ENCODE peak calls at places on chromosomes 11 and 22, in eight cellular contexts. K is T-helper 2 cell, J is NCI-H69, V is cardiac septum, M is left colon, A is LHCN-M2, G is GM12865, O is cardiac muscle cell. B is an unnamed sample.

GRCh38 chr22:33109532-33110148 is 51.5 kb upstream of the SYN3 start:
- DNase-seq in K (no peak), J (no peak), V (no peak), M (no peak), A (no peak), G (no peak), O (no peak), B (peak)

GRCh38 chr22:42399315-42400271 is 32.6 kb downstream of the NFAM1 start:
- DNase-seq in K (no peak), J (peak), V (no peak), M (no peak), A (no peak), G (no peak), O (peak), B (no peak)

GRCh38 chr22:43501951-43502874 is 90.4 kb downstream of the MPPED1 start:
- DNase-seq in K (no peak), J (peak), V (no peak), M (peak), A (no peak), G (no peak), O (no peak), B (no peak)

GRCh38 chr11:96204721-96205459 is 138.1 kb downstream of the MAML2 start:
- DNase-seq in K (no peak), J (peak), V (no peak), M (no peak), A (no peak), G (no peak), O (no peak), B (no peak)

GRCh38 chr11:72189448-72190250 is 2.3 kb upstream of the FOLR1 start:
- DNase-seq in K (no peak), J (peak), V (no peak), M (no peak), A (no peak), G (no peak), O (no peak), B (peak)

GRCh38 chr11:106724293-106724892 is 293.9 kb downstream of the GUCY1A2 start:
- DNase-seq in K (no peak), J (peak), V (no peak), M (no peak), A (no peak), G (no peak), O (peak), B (peak)

GRCh38 chr11:71425851-71426250 is 22.3 kb downstream of the DHCR7 start:
- DNase-seq in K (no peak), J (peak), V (no peak), M (no peak), A (no peak), G (no peak), O (no peak), B (no peak)

GRCh38 chr11:74720596-74721478 is 10.4 kb downstream of the CHRDL2 start:
- DNase-seq in K (no peak), J (no peak), V (peak), M (peak), A (no peak), G (no peak), O (peak), B (peak)

GRCh38 chr11:133945087-133945974 is 11.4 kb downstream of the IGSF9B start:
- DNase-seq in K (peak), J (peak), V (peak), M (no peak), A (no peak), G (no peak), O (peak), B (no peak)

GRCh38 chr22:17369553-17370035 is 334 bp downstream of the CECR2 start:
- DNase-seq in K (no peak), J (peak), V (no peak), M (no peak), A (no peak), G (peak), O (peak), B (no peak)

GRCh38 chr22:42978453-42979103 is 36.4 kb downstream of the PACSIN2 start:
- DNase-seq in K (no peak), J (no peak), V (no peak), M (no peak), A (peak), G (no peak), O (peak), B (peak)

GRCh38 chr11:121463689-121464335 is 11.0 kb upstream of the SORL1-AS1 start:
- DNase-seq in K (no peak), J (peak), V (no peak), M (no peak), A (no peak), G (no peak), O (no peak), B (no peak)